ENCODE peak calls at places on chromosomes 12 and 14, in six cellular contexts. One of them, this sample, is unnamed.

GRCh38 chr12:96219700-96220206 is 25.6 kb downstream of the ELK3 start:
- DNase-seq in uterus: no peak
- DNase-seq in ovary: no peak
- DNase-seq in tibial nerve: no peak
- DNase-seq in cardiac muscle cell: no peak
- DNase-seq in caudate nucleus: no peak
- DNase-seq in this sample: peak

GRCh38 chr14:24115451-24116110 is 832 bp upstream of the NRL start:
- DNase-seq in uterus: no peak
- DNase-seq in ovary: peak
- DNase-seq in cardiac muscle cell: no peak
- DNase-seq in caudate nucleus: no peak
- DNase-seq in tibial nerve: no peak
- DNase-seq in this sample: no peak

GRCh38 chr14:103084021-103084919 is at the start of gene LBHD2:
- DNase-seq in tibial nerve: no peak
- DNase-seq in ovary: no peak
- DNase-seq in uterus: no peak
- DNase-seq in cardiac muscle cell: no peak
- DNase-seq in caudate nucleus: no peak
- DNase-seq in this sample: no peak

GRCh38 chr12:50728841-50729240 is 35.1 kb upstream of the ATF1 start:
- DNase-seq in ovary: no peak
- DNase-seq in caudate nucleus: no peak
- DNase-seq in uterus: no peak
- DNase-seq in tibial nerve: no peak
- DNase-seq in cardiac muscle cell: no peak
- DNase-seq in this sample: no peak

GRCh38 chr12:105864916-105865315 is 273.8 kb downstream of the NUAK1 start:
- DNase-seq in cardiac muscle cell: no peak
- DNase-seq in uterus: no peak
- DNase-seq in caudate nucleus: no peak
- DNase-seq in tibial nerve: no peak
- DNase-seq in ovary: no peak
- DNase-seq in this sample: no peak

GRCh38 chr14:64760146-64760755 is 56.0 kb downstream of the PLEKHG3 start:
- DNase-seq in cardiac muscle cell: peak
- DNase-seq in caudate nucleus: no peak
- DNase-seq in ovary: peak
- DNase-seq in tibial nerve: no peak
- DNase-seq in uterus: peak
- DNase-seq in this sample: peak

GRCh38 chr14:37599527-37600368 is 4.3 kb downstream of the TTC6 start:
- DNase-seq in tibial nerve: no peak
- DNase-seq in uterus: no peak
- DNase-seq in ovary: no peak
- DNase-seq in caudate nucleus: no peak
- DNase-seq in cardiac muscle cell: no peak
- DNase-seq in this sample: no peak

GRCh38 chr12:127355061-127355820 is 911.7 kb upstream of the TMEM132C start:
- DNase-seq in cardiac muscle cell: peak
- DNase-seq in ovary: no peak
- DNase-seq in tibial nerve: no peak
- DNase-seq in caudate nucleus: no peak
- DNase-seq in uterus: no peak
- DNase-seq in this sample: no peak

GRCh38 chr14:104694991-104695659 is 5.7 kb downstream of the INF2 start:
- DNase-seq in uterus: no peak
- DNase-seq in tibial nerve: no peak
- DNase-seq in ovary: no peak
- DNase-seq in cardiac muscle cell: no peak
- DNase-seq in caudate nucleus: no peak
- DNase-seq in this sample: no peak

GRCh38 chr12:30828686-30829085 is 73.9 kb upstream of the CAPRIN2 start:
- DNase-seq in cardiac muscle cell: no peak
- DNase-seq in uterus: no peak
- DNase-seq in caudate nucleus: no peak
- DNase-seq in ovary: no peak
- DNase-seq in tibial nerve: no peak
- DNase-seq in this sample: no peak

GRCh38 chr14:21234112-21234511 is 35.1 kb downstream of the HNRNPC start:
- DNase-seq in caudate nucleus: no peak
- DNase-seq in uterus: no peak
- DNase-seq in cardiac muscle cell: no peak
- DNase-seq in tibial nerve: no peak
- DNase-seq in ovary: no peak
- DNase-seq in this sample: no peak

GRCh38 chr12:130715150-130715995 is 726 bp downstream of the RIMBP2 start:
- DNase-seq in caudate nucleus: no peak
- DNase-seq in uterus: no peak
- DNase-seq in ovary: peak
- DNase-seq in tibial nerve: no peak
- DNase-seq in cardiac muscle cell: peak
- DNase-seq in this sample: no peak

GRCh38 chr12:52692253-52692652 is 11.1 kb downstream of the KRT77 start:
- DNase-seq in ovary: no peak
- DNase-seq in tibial nerve: no peak
- DNase-seq in uterus: no peak
- DNase-seq in caudate nucleus: no peak
- DNase-seq in cardiac muscle cell: peak
- DNase-seq in this sample: no peak
- H3K27ac ChIP-seq in ovary: no peak
- H3K27ac ChIP-seq in tibial nerve: no peak
- H3K27ac ChIP-seq in uterus: no peak
- H3K27ac ChIP-seq in caudate nucleus: no peak
- H3K27ac ChIP-seq in cardiac muscle cell: no peak
- H3K27ac ChIP-seq in this sample: no peak

GRCh38 chr14:100202712-100203111 is 36.2 kb upstream of the YY1 start:
- DNase-seq in uterus: no peak
- DNase-seq in ovary: no peak
- DNase-seq in tibial nerve: no peak
- DNase-seq in cardiac muscle cell: no peak
- DNase-seq in caudate nucleus: no peak
- DNase-seq in this sample: no peak

GRCh38 chr14:100201701-100202100 is 37.2 kb upstream of the YY1 start:
- DNase-seq in caudate nucleus: no peak
- DNase-seq in uterus: no peak
- DNase-seq in cardiac muscle cell: no peak
- DNase-seq in ovary: no peak
- DNase-seq in tibial nerve: no peak
- DNase-seq in this sample: no peak

GRCh38 chr14:100203146-100203545 is 35.8 kb upstream of the YY1 start:
- DNase-seq in uterus: no peak
- DNase-seq in caudate nucleus: no peak
- DNase-seq in cardiac muscle cell: no peak
- DNase-seq in tibial nerve: no peak
- DNase-seq in ovary: no peak
- DNase-seq in this sample: no peak

GRCh38 chr14:100200311-100200710 is 38.6 kb upstream of the YY1 start:
- DNase-seq in tibial nerve: no peak
- DNase-seq in caudate nucleus: no peak
- DNase-seq in ovary: no peak
- DNase-seq in uterus: no peak
- DNase-seq in cardiac muscle cell: no peak
- DNase-seq in this sample: no peak

GRCh38 chr14:100203962-100204834 is 34.7 kb upstream of the YY1 start:
- DNase-seq in cardiac muscle cell: no peak
- DNase-seq in caudate nucleus: no peak
- DNase-seq in tibial nerve: no peak
- DNase-seq in ovary: peak
- DNase-seq in uterus: no peak
- DNase-seq in this sample: peak
- H3K27ac ChIP-seq in cardiac muscle cell: peak
- H3K27ac ChIP-seq in caudate nucleus: no peak
- H3K27ac ChIP-seq in tibial nerve: no peak
- H3K27ac ChIP-seq in ovary: no peak
- H3K27ac ChIP-seq in uterus: no peak
- H3K27ac ChIP-seq in this sample: peak

DNA sequence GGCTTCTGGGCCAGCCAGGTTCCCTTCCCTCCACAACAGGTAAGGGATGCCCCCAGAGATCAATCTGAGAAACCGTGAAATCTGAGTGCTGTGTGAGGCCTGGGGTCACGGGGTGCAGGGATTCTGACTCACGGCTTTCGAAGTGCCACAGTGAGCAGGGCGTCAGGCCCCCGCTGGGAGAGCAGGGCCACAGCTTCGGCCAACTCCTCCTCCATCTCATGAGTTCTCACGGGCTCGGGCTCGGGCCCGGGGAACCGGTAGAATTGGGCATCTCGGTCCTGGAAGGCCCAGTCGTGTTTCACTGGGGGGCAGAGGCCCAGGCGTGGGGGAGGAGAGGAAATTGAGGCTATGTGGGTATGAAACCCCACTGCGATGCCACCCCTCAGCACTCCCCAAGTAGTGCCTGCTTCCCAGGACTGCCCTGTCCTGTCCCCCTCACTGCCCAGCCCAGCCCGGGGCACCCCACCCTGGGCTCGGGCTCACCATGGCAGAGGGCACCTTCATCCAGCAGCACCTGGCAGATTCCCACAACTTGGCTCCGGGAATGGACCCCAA is 7.7 kb downstream of the RAPGEF3 start:
- DNase-seq in uterus: no peak
- DNase-seq in caudate nucleus: no peak
- DNase-seq in tibial nerve: no peak
- DNase-seq in ovary: no peak
- DNase-seq in cardiac muscle cell: no peak
- DNase-seq in this sample: no peak
- H3K27ac ChIP-seq in uterus: no peak
- H3K27ac ChIP-seq in caudate nucleus: no peak
- H3K27ac ChIP-seq in tibial nerve: no peak
- H3K27ac ChIP-seq in ovary: no peak
- H3K27ac ChIP-seq in cardiac muscle cell: no peak
- H3K27ac ChIP-seq in this sample: no peak

GRCh38 chr12:3629082-3629830 is 123.7 kb downstream of the CRACR2A start:
- DNase-seq in uterus: no peak
- DNase-seq in cardiac muscle cell: no peak
- DNase-seq in ovary: no peak
- DNase-seq in tibial nerve: no peak
- DNase-seq in caudate nucleus: no peak
- DNase-seq in this sample: no peak
- H3K27ac ChIP-seq in uterus: no peak
- H3K27ac ChIP-seq in cardiac muscle cell: peak
- H3K27ac ChIP-seq in ovary: no peak
- H3K27ac ChIP-seq in tibial nerve: no peak
- H3K27ac ChIP-seq in caudate nucleus: no peak
- H3K27ac ChIP-seq in this sample: no peak